ENCODE peak calls at places on chromosomes 5 and 9, in six cellular contexts. O is CD8-positive, alpha-beta T cell; W is SJSA1; Q is brain microvascular endothelial cell; H is Peyer's patch; Y is aorta. B is an unnamed sample.

GRCh38 chr5:143986567-143987242 is 174.7 kb downstream of the HMHB1 start:
- DNase-seq in W (no peak), H (no peak), Y (no peak), O (no peak), Q (peak), B (peak)

GRCh38 chr9:128523199-128523925 is 18.8 kb downstream of the GLE1 start:
- DNase-seq in H (no peak), Q (peak), W (no peak), Y (no peak), O (no peak), B (no peak)

GRCh38 chr9:19999491-20000057 is 210.7 kb upstream of the SLC24A2 start:
- DNase-seq in H (no peak), Q (peak), Y (no peak), O (no peak), W (peak), B (peak)

GRCh38 chr5:5383461-5383860 is 39.0 kb upstream of the ICE1 start:
- DNase-seq in O (no peak), H (no peak), W (no peak), Y (no peak), Q (no peak), B (no peak)

GRCh38 chr5:81189875-81190467 is 43.2 kb upstream of the CKMT2 start:
- DNase-seq in Q (no peak), Y (no peak), W (no peak), H (no peak), O (no peak), B (no peak)

GRCh38 chr5:50953290-50953689 is 286.9 kb downstream of the PARP8 start:
- DNase-seq in H (no peak), Y (no peak), Q (no peak), W (no peak), O (no peak), B (no peak)

GRCh38 chr5:10250804-10251276 is 760 bp downstream of the CCT5 start:
- DNase-seq in W (no peak), H (no peak), O (no peak), Y (no peak), Q (no peak), B (no peak)

GRCh38 chr9:21626493-21626892 is 144.4 kb upstream of the IFNE start:
- DNase-seq in Y (no peak), O (no peak), Q (no peak), W (no peak), H (no peak), B (no peak)

GRCh38 chr9:114163517-114163924 is 8.2 kb downstream of the COL27A1 start:
- DNase-seq in H (no peak), Q (no peak), W (peak), O (no peak), Y (peak), B (no peak)

GRCh38 chr5:150777685-150778084 is 872 bp upstream of the SMIM3 start:
- DNase-seq in H (no peak), W (no peak), Q (no peak), Y (no peak), O (no peak), B (no peak)

GRCh38 chr9:121345070-121345469 is 25.0 kb downstream of the STOM start:
- DNase-seq in W (no peak), Q (no peak), O (no peak), Y (no peak), H (no peak), B (no peak)

GRCh38 chr5:2156358-2157059 is 273.8 kb upstream of the IRX4 start:
- DNase-seq in W (no peak), Q (no peak), Y (peak), O (no peak), H (no peak), B (no peak)

GRCh38 chr5:97009212-97009898 is 73.5 kb downstream of the LNPEP start:
- DNase-seq in Y (no peak), Q (no peak), W (no peak), O (no peak), H (no peak), B (no peak)